ENCODE peak calls at places on chromosomes 1 and 21, in seven cellular contexts. One of them, this sample, is unnamed.

GRCh38 chr1:115641762-115642167 is at the start of gene VANGL1:
- DNase-seq in lung: peak; percentile 55
- DNase-seq in T follicular helper cell: no peak
- DNase-seq in activated CD4-positive, CD25-positive, alpha-beta regulatory T cell treated with anti-CD3 and anti-CD28 coated beads, Interleukin-2, amount 50 U/mL, for 72 hours: peak; percentile 57
- DNase-seq in NCI-H1092 treated with DMSO at 0.1 percent for 48 hours: peak; percentile 51
- DNase-seq in epithelial cell of prostate: no peak
- DNase-seq in activated naive CD8-positive, alpha-beta T cell treated with anti-CD3 and anti-CD28 coated beads, Interleukin-2, amount 50 U/mL, for 24 hours: peak; percentile 52
- DNase-seq in this sample: peak; percentile 32

GRCh38 chr21:46392921-46393320 is 65.8 kb upstream of the DIP2A start:
- DNase-seq in lung: no peak
- DNase-seq in T follicular helper cell: no peak
- DNase-seq in activated CD4-positive, CD25-positive, alpha-beta regulatory T cell treated with anti-CD3 and anti-CD28 coated beads, Interleukin-2, amount 50 U/mL, for 72 hours: no peak
- DNase-seq in NCI-H1092 treated with DMSO at 0.1 percent for 48 hours: peak; percentile 27
- DNase-seq in epithelial cell of prostate: no peak
- DNase-seq in activated naive CD8-positive, alpha-beta T cell treated with anti-CD3 and anti-CD28 coated beads, Interleukin-2, amount 50 U/mL, for 24 hours: no peak
- DNase-seq in this sample: no peak

GRCh38 chr1:61741682-61742619 is at the start of gene PATJ:
- DNase-seq in lung: peak; percentile 77
- DNase-seq in T follicular helper cell: peak; percentile 43
- DNase-seq in activated CD4-positive, CD25-positive, alpha-beta regulatory T cell treated with anti-CD3 and anti-CD28 coated beads, Interleukin-2, amount 50 U/mL, for 72 hours: peak; percentile 72
- DNase-seq in NCI-H1092 treated with DMSO at 0.1 percent for 48 hours: peak; percentile 11
- DNase-seq in epithelial cell of prostate: peak; percentile 26
- DNase-seq in activated naive CD8-positive, alpha-beta T cell treated with anti-CD3 and anti-CD28 coated beads, Interleukin-2, amount 50 U/mL, for 24 hours: peak; percentile 48
- DNase-seq in this sample: peak; percentile 11

GRCh38 chr1:174060090-174060489 is 37.9 kb upstream of the RC3H1 start:
- DNase-seq in lung: no peak
- DNase-seq in T follicular helper cell: no peak
- DNase-seq in activated CD4-positive, CD25-positive, alpha-beta regulatory T cell treated with anti-CD3 and anti-CD28 coated beads, Interleukin-2, amount 50 U/mL, for 72 hours: no peak
- DNase-seq in NCI-H1092 treated with DMSO at 0.1 percent for 48 hours: no peak
- DNase-seq in epithelial cell of prostate: no peak
- DNase-seq in activated naive CD8-positive, alpha-beta T cell treated with anti-CD3 and anti-CD28 coated beads, Interleukin-2, amount 50 U/mL, for 24 hours: no peak
- DNase-seq in this sample: no peak

GRCh38 chr1:98201640-98202039 is 280.8 kb upstream of the DPYD start:
- DNase-seq in lung: no peak
- DNase-seq in T follicular helper cell: no peak
- DNase-seq in activated CD4-positive, CD25-positive, alpha-beta regulatory T cell treated with anti-CD3 and anti-CD28 coated beads, Interleukin-2, amount 50 U/mL, for 72 hours: no peak
- DNase-seq in NCI-H1092 treated with DMSO at 0.1 percent for 48 hours: no peak
- DNase-seq in epithelial cell of prostate: no peak
- DNase-seq in activated naive CD8-positive, alpha-beta T cell treated with anti-CD3 and anti-CD28 coated beads, Interleukin-2, amount 50 U/mL, for 24 hours: no peak
- DNase-seq in this sample: no peak

GRCh38 chr1:183147735-183148134 is 38.3 kb upstream of the LAMC2 start:
- DNase-seq in lung: no peak
- DNase-seq in T follicular helper cell: no peak
- DNase-seq in activated CD4-positive, CD25-positive, alpha-beta regulatory T cell treated with anti-CD3 and anti-CD28 coated beads, Interleukin-2, amount 50 U/mL, for 72 hours: no peak
- DNase-seq in NCI-H1092 treated with DMSO at 0.1 percent for 48 hours: no peak
- DNase-seq in epithelial cell of prostate: no peak
- DNase-seq in activated naive CD8-positive, alpha-beta T cell treated with anti-CD3 and anti-CD28 coated beads, Interleukin-2, amount 50 U/mL, for 24 hours: no peak
- DNase-seq in this sample: no peak

GRCh38 chr1:22892789-22893188 is 79.9 kb downstream of the LACTBL1 start:
- DNase-seq in lung: no peak
- DNase-seq in T follicular helper cell: no peak
- DNase-seq in activated CD4-positive, CD25-positive, alpha-beta regulatory T cell treated with anti-CD3 and anti-CD28 coated beads, Interleukin-2, amount 50 U/mL, for 72 hours: no peak
- DNase-seq in NCI-H1092 treated with DMSO at 0.1 percent for 48 hours: peak; percentile 33
- DNase-seq in epithelial cell of prostate: no peak
- DNase-seq in activated naive CD8-positive, alpha-beta T cell treated with anti-CD3 and anti-CD28 coated beads, Interleukin-2, amount 50 U/mL, for 24 hours: no peak
- DNase-seq in this sample: no peak

GRCh38 chr21:27700974-27701614 is 734.2 kb upstream of the ADAMTS5 start:
- DNase-seq in lung: peak; percentile 71
- DNase-seq in T follicular helper cell: peak; percentile 22
- DNase-seq in activated CD4-positive, CD25-positive, alpha-beta regulatory T cell treated with anti-CD3 and anti-CD28 coated beads, Interleukin-2, amount 50 U/mL, for 72 hours: peak; percentile 40
- DNase-seq in NCI-H1092 treated with DMSO at 0.1 percent for 48 hours: peak; percentile 52
- DNase-seq in epithelial cell of prostate: peak; percentile 26
- DNase-seq in activated naive CD8-positive, alpha-beta T cell treated with anti-CD3 and anti-CD28 coated beads, Interleukin-2, amount 50 U/mL, for 24 hours: peak; percentile 71
- DNase-seq in this sample: peak; percentile 82

This sample was measured in SK-N-DZ.